ENCODE peak calls at places on chromosomes 13 and 19, in seven cellular contexts. H is COR-L47; E is activated T-cell treated with anti-CD3 and anti-CD28 coated beads, Interleukin-2, amount 50 U/mL, for 72 hours; N is stimulated activated CD4-positive, alpha-beta T cell treated with anti-CD3 and anti-CD28 coated beads, Interleukin-4, amount 100 ng/mL, for 1 hour; P is small intestine; D is AG10803; U is NAMALWA. T is an unnamed sample.

GRCh38 chr13:42474954-42475353 is 99.0 kb upstream of the TNFSF11 start:
- DNase-seq in P (no peak), E (peak; percentile 45), N (no peak), H (no peak), D (no peak), U (no peak), T (no peak)

GRCh38 chr13:25214371-25215252 is 42.5 kb upstream of the AMER2 start:
- DNase-seq in E (no peak), U (no peak), D (peak; percentile 35), N (no peak), P (no peak), H (no peak), T (no peak)

GRCh38 chr13:87129602-87130300 is 541.4 kb upstream of the SLITRK5 start:
- DNase-seq in N (no peak), D (no peak), E (no peak), H (no peak), P (no peak), U (no peak), T (no peak)

GRCh38 chr19:10334340-10335148 is 1.2 kb upstream of the RAVER1 start:
- DNase-seq in N (peak; percentile 49), H (peak; percentile 32), D (peak; percentile 93), P (peak; percentile 94), U (peak; percentile 77), E (peak; percentile 67), T (peak; percentile 96)

GRCh38 chr19:40603719-40604646 is 2.8 kb downstream of the LTBP4 start:
- DNase-seq in P (peak; percentile 100), H (peak; percentile 91), U (peak; percentile 99), N (peak; percentile 94), E (peak; percentile 98), D (peak; percentile 91), T (peak; percentile 99)

GRCh38 chr19:17861542-17862402 is 2.1 kb downstream of the RPL18A start:
- DNase-seq in P (no peak), D (no peak), U (peak; percentile 31), H (no peak), N (no peak), E (no peak), T (no peak)

GRCh38 chr13:58142952-58143351 is 511.4 kb downstream of the PCDH17 start:
- DNase-seq in H (no peak), U (no peak), D (no peak), P (no peak), E (no peak), N (no peak), T (no peak)

GRCh38 chr19:10604460-10604980 is 17.4 kb upstream of the AP1M2 start:
- DNase-seq in D (no peak), P (no peak), U (peak; percentile 78), E (peak; percentile 14), H (no peak), N (peak; percentile 7), T (no peak)

GRCh38 chr19:54333586-54334298 is 5.2 kb downstream of the LILRA4 start:
- DNase-seq in U (no peak), E (no peak), D (no peak), N (no peak), H (no peak), P (no peak), T (no peak)

GRCh38 chr19:7544626-7545025 is 9.1 kb downstream of the PNPLA6 start:
- DNase-seq in H (no peak), U (no peak), E (no peak), P (no peak), N (no peak), D (no peak), T (no peak)

GRCh38 chr13:40076765-40077362 is 421.4 kb downstream of the COG6 start:
- DNase-seq in P (no peak), E (no peak), D (no peak), N (no peak), H (no peak), U (no peak), T (no peak)

GRCh38 chr13:98368019-98368418 is 190.9 kb upstream of the RNF113B start:
- DNase-seq in P (no peak), N (no peak), U (no peak), H (no peak), E (no peak), D (peak; percentile 94), T (no peak)